ENCODE peak calls at places on chromosomes 5 and 9, in five cellular contexts. F, K, H, Y and P are unnamed samples.

GRCh38 chr5:446066-446725 is 3.2 kb downstream of the EXOC3 start:
- DNase-seq in Y (no peak), K (peak), H (no peak), F (no peak), P (no peak)

GRCh38 chr5:135210286-135211055 is 176.4 kb upstream of the PITX1 start:
- DNase-seq in F (no peak), K (no peak), Y (no peak), H (no peak), P (no peak)

GRCh38 chr5:38853753-38854470 is 8.1 kb downstream of the OSMR start:
- DNase-seq in K (no peak), H (peak), F (peak), Y (peak), P (peak)

GRCh38 chr9:5481744-5482027 is 28.6 kb upstream of the PDCD1LG2 start:
- DNase-seq in K (no peak), Y (no peak), F (no peak), H (no peak), P (no peak)

GRCh38 chr5:117131876-117132275 is 557.3 kb upstream of the SEMA6A start:
- DNase-seq in Y (no peak), F (no peak), K (no peak), H (no peak), P (no peak)

GRCh38 chr5:168706655-168707069 is 127.5 kb upstream of the PANK3 start:
- DNase-seq in H (peak), Y (peak), F (peak), K (no peak), P (peak)

GRCh38 chr5:157558681-157559080 is 16.9 kb downstream of the ADAM19 start:
- DNase-seq in F (no peak), K (no peak), H (no peak), Y (no peak), P (no peak)

GRCh38 chr5:171953860-171954701 is 52.4 kb downstream of the FBXW11 start:
- DNase-seq in Y (peak), K (no peak), F (peak), H (peak), P (peak)

GRCh38 chr5:142828797-142829535 is 58.8 kb downstream of the ARHGAP26 start:
- DNase-seq in F (no peak), K (no peak), Y (no peak), H (no peak), P (no peak)

GRCh38 chr5:146042628-146043279 is 62.6 kb downstream of the PLAC8L1 start:
- DNase-seq in H (peak), Y (peak), K (no peak), F (peak), P (peak)

GRCh38 chr9:131407717-131408195 is 13.9 kb downstream of the PRRC2B start:
- DNase-seq in K (no peak), F (no peak), Y (peak), H (peak), P (peak)

GRCh38 chr9:93679536-93680444 is 103.4 kb downstream of the PHF2 start:
- DNase-seq in F (no peak), Y (no peak), H (no peak), K (peak), P (no peak)

GRCh38 chr5:14809369-14810144 is 62.0 kb downstream of the ANKH start:
- DNase-seq in Y (peak), K (no peak), F (peak), H (peak), P (peak)

DNA sequence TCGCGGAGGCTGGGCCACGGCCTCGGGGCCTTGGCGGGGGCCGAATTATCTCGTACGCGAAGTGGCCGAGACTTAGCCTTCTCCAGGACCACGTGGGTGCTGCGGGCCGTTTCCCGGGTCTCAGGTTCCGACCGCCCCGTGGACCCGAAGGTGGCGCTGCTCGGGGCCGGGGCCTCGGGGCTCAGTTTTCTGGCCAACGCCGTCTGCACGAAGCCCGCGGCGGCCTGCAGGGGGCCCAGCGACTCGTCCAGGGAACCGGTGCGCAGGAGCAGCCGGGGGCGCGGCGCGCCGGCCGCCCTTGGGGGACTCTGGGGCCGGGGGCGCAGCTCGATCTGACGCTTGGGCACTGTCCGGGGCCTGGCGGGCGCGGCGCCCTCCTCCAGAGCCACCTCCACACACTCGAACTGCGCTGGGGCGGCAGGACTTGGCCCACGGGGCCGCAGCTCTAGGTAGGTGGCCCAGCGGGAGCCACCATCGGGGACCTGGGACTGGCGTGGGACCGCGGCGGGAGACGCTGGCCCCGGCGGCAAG is 716 bp downstream of the PROB1 start:
- DNase-seq in H (peak), F (no peak), Y (no peak), K (peak), P (no peak)
- TF ChIP-seq CTCF in H (peak), F (no peak), Y (peak), K (peak), P (no peak)

DNA sequence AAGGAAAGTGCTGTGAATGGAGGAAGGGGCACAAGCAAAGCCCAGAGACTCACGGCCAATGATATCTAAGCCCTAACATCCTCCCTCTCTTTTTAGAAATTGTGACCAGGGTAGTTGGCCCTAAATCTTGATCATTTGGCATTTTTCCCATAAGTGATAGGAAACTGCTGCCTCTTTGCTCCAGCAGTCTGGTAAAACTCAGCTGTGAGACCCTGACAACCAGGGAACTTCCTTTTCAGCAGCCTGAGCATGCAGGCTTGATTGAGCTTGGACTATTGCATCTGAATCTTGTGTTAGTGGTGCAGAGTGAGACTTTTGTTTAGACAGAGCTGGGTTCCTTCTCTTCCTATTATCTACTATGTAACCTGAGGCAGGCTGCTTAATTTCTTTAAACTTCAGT is 9.6 kb upstream of the ADRB2 start:
- DNase-seq in Y (no peak), F (no peak), K (no peak), H (no peak), P (no peak)
- H3K4me3 ChIP-seq in Y (no peak), F (no peak), K (no peak), H (no peak), P (no peak)

DNA sequence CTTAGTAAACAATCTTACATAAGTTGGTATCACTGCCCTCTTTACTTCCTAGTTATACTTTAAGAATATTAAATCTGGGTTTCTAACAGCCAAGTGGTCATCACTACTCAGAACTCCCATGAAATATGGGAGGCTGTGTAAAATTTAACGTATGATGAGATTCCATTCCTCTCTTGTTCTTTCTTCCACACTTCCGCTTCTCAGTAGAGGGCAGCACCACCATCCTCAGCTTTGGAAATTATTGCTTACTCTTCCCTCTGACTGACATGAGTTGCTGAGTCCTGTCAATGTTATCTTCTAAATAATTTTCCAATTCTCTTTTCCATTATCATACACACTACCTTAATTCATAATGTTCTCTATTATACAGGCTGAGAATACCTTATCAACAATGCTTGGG is 194.0 kb downstream of the RFX3 start:
- DNase-seq in H (peak), Y (no peak), F (peak), K (no peak), P (no peak)
- TF ChIP-seq CTCF in H (peak), Y (no peak), F (peak), K (no peak), P (peak)

GRCh38 chr9:104997536-104997935 is 69.6 kb upstream of the ABCA1 start:
- DNase-seq in K (no peak), F (no peak), Y (no peak), H (no peak), P (peak)

GRCh38 chr9:104991144-104991953 is 63.4 kb upstream of the ABCA1 start:
- DNase-seq in F (peak), H (peak), Y (peak), K (peak), P (peak)

GRCh38 chr9:104993291-104993963 is 65.5 kb upstream of the ABCA1 start:
- DNase-seq in H (peak), Y (peak), F (no peak), K (peak), P (peak)

GRCh38 chr9:104988539-104988938 is 60.6 kb upstream of the ABCA1 start:
- DNase-seq in Y (peak), H (peak), F (no peak), K (no peak), P (peak)

GRCh38 chr9:104992696-104993095 is 64.7 kb upstream of the ABCA1 start:
- DNase-seq in Y (peak), F (no peak), H (peak), K (no peak), P (peak)
- H3K4me3 ChIP-seq in Y (no peak), F (no peak), H (no peak), K (no peak), P (no peak)

GRCh38 chr5:28967848-28968247 is 1929.5 kb upstream of the CDH9 start:
- DNase-seq in F (no peak), K (no peak), H (no peak), Y (no peak), P (no peak)
- TF ChIP-seq CTCF in F (no peak), K (no peak), H (no peak), Y (no peak), P (no peak)

DNA sequence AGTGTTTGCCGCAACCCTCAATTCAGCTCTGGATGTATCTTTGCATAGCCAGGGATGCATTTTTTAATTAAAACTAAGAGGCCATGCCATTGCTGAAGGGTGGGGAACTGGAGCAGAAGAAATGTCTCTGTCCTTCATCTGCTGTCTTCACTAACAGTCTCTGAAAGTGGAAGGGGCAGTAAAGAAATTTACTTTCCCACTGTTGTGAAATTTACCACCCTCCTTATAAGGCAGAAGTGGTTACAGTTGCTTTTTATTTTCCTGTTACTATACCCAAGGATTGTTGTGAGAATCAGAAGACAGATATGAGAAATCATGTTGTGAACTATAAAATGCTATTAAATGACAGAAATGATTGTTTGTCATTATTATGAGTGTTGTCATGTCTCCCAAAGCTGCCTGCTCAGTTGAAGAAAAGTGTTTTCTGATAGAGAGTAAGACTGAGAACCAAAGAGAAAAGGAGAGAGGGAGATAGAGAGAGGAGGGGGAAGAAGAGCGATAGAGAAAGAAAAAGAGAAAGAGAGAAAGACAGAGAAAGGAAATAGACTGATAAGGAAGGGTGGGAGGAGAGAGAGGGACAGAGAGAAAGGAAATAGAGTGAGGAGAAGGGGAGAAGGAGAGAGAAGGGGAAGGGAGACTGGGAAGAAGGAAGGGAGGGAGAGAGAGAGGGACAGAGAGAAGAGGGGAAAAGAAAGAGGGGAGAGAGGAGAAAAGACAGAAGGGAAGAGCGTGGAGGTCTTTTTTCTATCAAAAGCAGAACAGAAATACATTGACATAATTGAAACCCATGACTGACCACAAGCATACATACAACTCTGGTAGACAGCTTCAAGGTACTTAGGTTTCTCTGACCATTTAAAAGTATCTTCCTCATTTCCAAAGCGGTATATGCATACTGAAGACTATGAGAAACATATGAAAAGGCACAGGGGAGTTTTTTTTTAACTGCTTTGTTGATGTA is 22.5 kb downstream of the SEC61B start:
- DNase-seq in H (no peak), F (no peak), K (no peak), Y (no peak), P (no peak)
- H3K4me3 ChIP-seq in H (no peak), F (no peak), K (no peak), Y (no peak), P (no peak)

DNA sequence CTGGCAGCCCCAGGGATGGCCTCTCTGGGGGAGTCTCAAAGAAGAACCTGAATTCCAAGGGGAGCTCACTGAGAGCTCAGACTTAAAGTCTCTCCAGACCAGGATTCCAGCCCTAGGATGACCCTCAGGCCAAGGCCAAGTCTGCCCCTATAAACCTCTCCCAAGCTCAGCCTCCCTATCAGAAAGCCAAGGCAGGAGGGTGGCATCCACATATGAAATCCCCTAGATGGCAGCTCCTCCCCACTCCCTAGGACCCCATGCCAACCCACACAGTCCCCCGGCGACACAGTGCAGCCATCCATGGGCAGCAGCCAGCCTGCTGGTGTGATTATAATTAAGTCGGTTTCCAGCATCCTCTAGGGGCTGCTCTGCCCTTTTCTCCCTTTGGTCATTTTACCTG is 269.9 kb downstream of the CDK5RAP2 start:
- DNase-seq in K (no peak), H (no peak), F (no peak), Y (no peak), P (no peak)
- TF ChIP-seq CTCF in K (no peak), H (no peak), F (no peak), Y (no peak), P (no peak)

GRCh38 chr5:58505502-58505901 is 14.3 kb downstream of the GAPT start:
- DNase-seq in K (no peak), F (no peak), Y (no peak), H (no peak), P (no peak)
- H3K4me3 ChIP-seq in K (no peak), F (no peak), Y (no peak), H (no peak), P (no peak)